ENCODE peak calls at places on chromosomes 7 and 10, in four cellular contexts. C, J, Q and T are unnamed samples.
A peak's percentile ranks its signal among the peaks of the same experiment; 100 is the strongest.

GRCh38 chr10:110388682-110389052 is 83.9 kb upstream of the SMNDC1 start:
- DNase-seq in Q (peak; percentile 41), J (peak; percentile 28), C (no peak), T (no peak)

GRCh38 chr7:23691320-23691719 is 11.3 kb downstream of the FAM221A start:
- DNase-seq in J (no peak), C (no peak), Q (no peak), T (no peak)

GRCh38 chr7:131604841-131605279 is 48.4 kb upstream of the PODXL start:
- DNase-seq in Q (peak; percentile 85), J (no peak), C (no peak), T (no peak)

GRCh38 chr7:33771422-33771821 is 133.9 kb upstream of the BMPER start:
- DNase-seq in J (no peak), Q (no peak), C (no peak), T (no peak)

GRCh38 chr10:71770789-71771188 is 2.5 kb downstream of the VSIR start:
- DNase-seq in Q (no peak), C (no peak), J (no peak), T (no peak)

GRCh38 chr10:21516270-21517131 is 9.0 kb downstream of the SKIDA1 start:
- DNase-seq in J (peak; percentile 75), Q (peak; percentile 83), C (peak; percentile 67), T (peak; percentile 73)

GRCh38 chr10:13080643-13081042 is 19.3 kb upstream of the OPTN start:
- DNase-seq in Q (no peak), J (no peak), C (no peak), T (no peak)

GRCh38 chr10:7956508-7956907 is 98.0 kb upstream of the GATA3 start:
- DNase-seq in C (peak; percentile 26), Q (no peak), J (no peak), T (peak; percentile 53)

GRCh38 chr10:104130041-104130440 is 8.1 kb downstream of the SFR1 start:
- DNase-seq in Q (no peak), J (no peak), C (no peak), T (no peak)

GRCh38 chr10:37865957-37866671 is 8.7 kb upstream of the ZNF248 start:
- DNase-seq in Q (no peak), J (no peak), C (peak; percentile 79), T (peak; percentile 33)

GRCh38 chr10:71999360-72000072 is 35.3 kb downstream of the CHST3 start:
- DNase-seq in C (no peak), J (peak; percentile 37), Q (peak; percentile 22), T (no peak)

GRCh38 chr10:46547331-46547880 is 9.1 kb downstream of the GPRIN2 start:
- DNase-seq in J (no peak), C (no peak), Q (no peak), T (no peak)

GRCh38 chr7:63073736-63074135 is 924.9 kb upstream of the ZNF722 start:
- DNase-seq in J (no peak), Q (no peak), C (no peak), T (no peak)

GRCh38 chr10:15092855-15093408 is 4.2 kb upstream of the RPP38 start:
- DNase-seq in Q (no peak), C (no peak), J (no peak), T (no peak)

GRCh38 chr10:70564901-70565351 is 37.6 kb downstream of the PRF1 start:
- DNase-seq in Q (no peak), J (no peak), C (peak; percentile 63), T (no peak)

GRCh38 chr10:121766426-121766825 is 161.4 kb downstream of the ATE1 start:
- DNase-seq in C (no peak), Q (no peak), J (no peak), T (no peak)

GRCh38 chr10:5896208-5896607 is 6.2 kb downstream of the FBH1 start:
- DNase-seq in C (no peak), J (peak; percentile 39), Q (no peak), T (no peak)

GRCh38 chr7:517848-518629 is 1.6 kb downstream of the PDGFA start:
- DNase-seq in C (no peak), J (peak; percentile 71), Q (peak; percentile 67), T (no peak)

GRCh38 chr7:134927076-134927475 is 59.2 kb upstream of the AGBL3 start:
- DNase-seq in Q (no peak), J (no peak), C (no peak), T (no peak)

GRCh38 chr7:41870017-41870416 is 167.1 kb upstream of the INHBA start:
- DNase-seq in Q (no peak), C (no peak), J (no peak), T (no peak)

GRCh38 chr10:44261710-44262455 is 123.0 kb downstream of the CXCL12 start:
- DNase-seq in J (no peak), Q (no peak), C (no peak), T (no peak)

GRCh38 chr10:131210181-131210580 is 101.3 kb downstream of the TCERG1L start:
- DNase-seq in C (no peak), J (no peak), Q (no peak), T (no peak)

GRCh38 chr7:151936207-151936606 is 20.0 kb upstream of the GALNTL5 start:
- DNase-seq in J (no peak), Q (no peak), C (peak; percentile 45), T (peak; percentile 69)

GRCh38 chr10:95513941-95514392 is 47.2 kb downstream of the SORBS1 start:
- DNase-seq in J (no peak), C (no peak), Q (no peak), T (no peak)

GRCh38 chr10:3192856-3193635 is 20.5 kb upstream of the PITRM1 start:
- DNase-seq in C (peak; percentile 53), Q (peak; percentile 70), J (peak; percentile 64), T (peak; percentile 55)

GRCh38 chr7:98054585-98054984 is 52.1 kb upstream of the LMTK2 start:
- DNase-seq in Q (no peak), C (no peak), J (no peak), T (no peak)

GRCh38 chr7:132270517-132270916 is 305.8 kb downstream of the PLXNA4 start:
- DNase-seq in J (peak; percentile 41), Q (peak; percentile 47), C (no peak), T (peak; percentile 48)

GRCh38 chr10:102426803-102427287 is 5.5 kb downstream of the CUEDC2 start:
- DNase-seq in Q (no peak), J (no peak), C (no peak), T (no peak)

GRCh38 chr10:123394382-123394781 is 240.2 kb downstream of the BUB3 start:
- DNase-seq in Q (no peak), C (no peak), J (no peak), T (no peak)

GRCh38 chr7:155093586-155093985 is 23.5 kb downstream of the HTR5A start:
- DNase-seq in J (no peak), Q (no peak), C (no peak), T (peak; percentile 54)

GRCh38 chr7:134546903-134547737 is 1.8 kb upstream of the AKR1B15 start:
- DNase-seq in J (peak; percentile 77), C (peak; percentile 59), Q (peak; percentile 94), T (peak; percentile 66)

GRCh38 chr10:13803566-13804554 is 217.1 kb downstream of the PRPF18 start:
- DNase-seq in Q (no peak), C (no peak), J (no peak), T (no peak)

GRCh38 chr7:27161721-27162547 is 3.4 kb downstream of the HOXA9 start:
- DNase-seq in Q (peak; percentile 42), C (no peak), J (peak; percentile 50), T (no peak)

GRCh38 chr7:27164381-27165088 is 802 bp downstream of the HOXA9 start:
- DNase-seq in Q (peak; percentile 72), J (peak; percentile 87), C (no peak), T (no peak)

GRCh38 chr7:27162548-27162848 is 2.8 kb downstream of the HOXA9 start:
- DNase-seq in J (no peak), Q (no peak), C (no peak), T (no peak)

GRCh38 chr7:27163776-27164380 is 1.5 kb downstream of the HOXA9 start:
- DNase-seq in J (no peak), C (no peak), Q (no peak), T (no peak)

GRCh38 chr7:27162930-27163775 is 2.2 kb downstream of the HOXA9 start:
- DNase-seq in Q (no peak), J (no peak), C (no peak), T (no peak)
- H3K79me2 ChIP-seq in Q (no peaks in the 10 kb centered on the region), J (no peaks in the 10 kb centered on the region), C (no peaks in the 10 kb centered on the region), T (no peaks in the 10 kb centered on the region)

GRCh38 chr10:11491087-11491486 is 120.4 kb downstream of the USP6NL start:
- DNase-seq in C (no peak), Q (no peak), J (no peak), T (no peak)

GRCh38 chr10:11489591-11489990 is 121.9 kb downstream of the USP6NL start:
- DNase-seq in C (no peak), J (no peak), Q (no peak), T (no peak)

GRCh38 chr10:11493646-11494045 is 117.8 kb downstream of the USP6NL start:
- DNase-seq in Q (no peak), C (no peak), J (no peak), T (no peak)

GRCh38 chr10:11483189-11484148 is 128.0 kb downstream of the USP6NL start:
- DNase-seq in Q (no peak), C (no peak), J (no peak), T (no peak)

GRCh38 chr10:11488126-11488525 is 123.3 kb downstream of the USP6NL start:
- DNase-seq in C (no peak), Q (no peak), J (no peak), T (no peak)
- TF ChIP-seq EZH2phosphoT487 in C (no peak), Q (no peak), J (no peak), T (no peak)

DNA sequence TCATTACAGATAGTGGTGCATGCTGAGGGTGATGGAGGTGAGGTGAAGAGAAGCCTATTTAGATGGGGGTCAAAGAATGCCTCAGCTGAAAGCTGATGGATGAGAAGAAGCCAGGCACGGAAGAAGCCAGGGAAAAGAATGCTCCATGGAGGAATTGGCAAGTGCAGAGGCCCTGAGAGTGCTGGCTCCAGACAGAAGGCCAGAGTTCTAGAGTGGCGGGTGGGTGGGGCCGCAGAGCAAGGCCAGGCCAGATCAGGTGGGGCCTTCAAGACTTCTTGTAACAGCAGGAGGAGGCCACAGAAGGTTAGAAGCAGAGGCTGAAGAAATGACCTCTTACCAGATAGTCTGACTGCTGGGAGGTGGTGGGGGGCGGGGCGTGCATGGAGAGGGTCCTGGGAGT is 7.3 kb downstream of the EEPD1 start:
- DNase-seq in Q (no peak), J (no peak), C (no peak), T (no peak)
- H3K79me2 ChIP-seq in Q (peaks cover 19% of the 10 kb centered on the region), J (no peaks in the 10 kb centered on the region), C (no peaks in the 10 kb centered on the region), T (no peaks in the 10 kb centered on the region)

DNA sequence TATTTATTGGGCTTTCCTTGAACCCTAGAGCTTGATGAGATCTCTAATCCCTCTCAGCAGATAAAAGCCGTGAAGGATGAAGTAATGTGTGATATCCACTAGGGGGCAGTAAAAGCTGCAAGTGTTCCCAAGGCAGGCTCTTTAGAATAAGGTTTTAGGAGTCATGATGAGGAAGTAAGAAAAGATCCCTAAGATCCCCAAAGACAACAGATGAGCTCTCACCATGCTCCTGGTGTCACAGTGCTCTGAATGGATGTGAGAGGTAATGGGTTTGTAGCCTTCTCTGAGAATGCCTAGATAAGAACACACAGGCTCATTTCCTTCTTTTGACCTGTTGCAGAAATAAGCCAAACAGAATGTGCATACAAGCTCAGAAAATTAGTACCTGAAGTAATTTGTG is 70.4 kb upstream of the ITPRID1 start:
- DNase-seq in J (peak; percentile 80), C (peak; percentile 63), Q (peak; percentile 90), T (peak; percentile 63)
- TF ChIP-seq EZH2phosphoT487 in J (no peak), C (no peak), Q (no peak), T (no peak)